ENCODE peak calls at places on chromosomes 16 and 17, in four cellular contexts. One of them, this sample, is unnamed.

GRCh38 chr17:70123193-70123592 is 46.1 kb upstream of the KCNJ2 start:
- DNase-seq in GM10248: no peak
- DNase-seq in activated CD8-positive, alpha-beta memory T cell treated with anti-CD3 and anti-CD28 coated beads for 1 hour: no peak
- DNase-seq in NCI-H1694 treated with DMSO at 0.1 percent for 48 hours: no peak
- DNase-seq in this sample: no peak

GRCh38 chr17:52106638-52107261 is 51.8 kb downstream of the CA10 start:
- DNase-seq in activated CD8-positive, alpha-beta memory T cell treated with anti-CD3 and anti-CD28 coated beads for 1 hour: peak; percentile 5
- DNase-seq in GM10248: peak; percentile 42
- DNase-seq in NCI-H1694 treated with DMSO at 0.1 percent for 48 hours: peak; percentile 56
- DNase-seq in this sample: peak; percentile 11

GRCh38 chr16:56409195-56409594 is 16.1 kb downstream of the AMFR start:
- DNase-seq in activated CD8-positive, alpha-beta memory T cell treated with anti-CD3 and anti-CD28 coated beads for 1 hour: no peak
- DNase-seq in NCI-H1694 treated with DMSO at 0.1 percent for 48 hours: no peak
- DNase-seq in GM10248: no peak
- DNase-seq in this sample: no peak

GRCh38 chr16:6804461-6804860 is 528.2 kb upstream of the RBFOX1 start:
- DNase-seq in GM10248: no peak
- DNase-seq in NCI-H1694 treated with DMSO at 0.1 percent for 48 hours: no peak
- DNase-seq in activated CD8-positive, alpha-beta memory T cell treated with anti-CD3 and anti-CD28 coated beads for 1 hour: no peak
- DNase-seq in this sample: no peak

GRCh38 chr17:978110-979093 is 1.2 kb downstream of the NXN start:
- DNase-seq in NCI-H1694 treated with DMSO at 0.1 percent for 48 hours: no peak
- DNase-seq in GM10248: no peak
- DNase-seq in activated CD8-positive, alpha-beta memory T cell treated with anti-CD3 and anti-CD28 coated beads for 1 hour: no peak
- DNase-seq in this sample: no peak

GRCh38 chr17:2282297-2282873 is 21.2 kb downstream of the SMG6 start:
- DNase-seq in NCI-H1694 treated with DMSO at 0.1 percent for 48 hours: peak; percentile 71
- DNase-seq in GM10248: peak; percentile 61
- DNase-seq in activated CD8-positive, alpha-beta memory T cell treated with anti-CD3 and anti-CD28 coated beads for 1 hour: no peak
- DNase-seq in this sample: no peak

GRCh38 chr16:1870365-1871082 is 1.4 kb downstream of the MEIOB start:
- DNase-seq in activated CD8-positive, alpha-beta memory T cell treated with anti-CD3 and anti-CD28 coated beads for 1 hour: no peak
- DNase-seq in GM10248: no peak
- DNase-seq in NCI-H1694 treated with DMSO at 0.1 percent for 48 hours: no peak
- DNase-seq in this sample: no peak

GRCh38 chr16:50354629-50355456 is 13.9 kb downstream of the BRD7 start:
- DNase-seq in GM10248: no peak
- DNase-seq in activated CD8-positive, alpha-beta memory T cell treated with anti-CD3 and anti-CD28 coated beads for 1 hour: no peak
- DNase-seq in NCI-H1694 treated with DMSO at 0.1 percent for 48 hours: peak; percentile 15
- DNase-seq in this sample: no peak

GRCh38 chr17:33968350-33969044 is 286.6 kb upstream of the CCL2 start:
- DNase-seq in GM10248: peak; percentile 56
- DNase-seq in activated CD8-positive, alpha-beta memory T cell treated with anti-CD3 and anti-CD28 coated beads for 1 hour: no peak
- DNase-seq in NCI-H1694 treated with DMSO at 0.1 percent for 48 hours: peak; percentile 94
- DNase-seq in this sample: peak; percentile 40

GRCh38 chr16:17345043-17345442 is 125.7 kb downstream of the XYLT1 start:
- DNase-seq in activated CD8-positive, alpha-beta memory T cell treated with anti-CD3 and anti-CD28 coated beads for 1 hour: no peak
- DNase-seq in NCI-H1694 treated with DMSO at 0.1 percent for 48 hours: no peak
- DNase-seq in GM10248: no peak
- DNase-seq in this sample: no peak

GRCh38 chr16:85631802-85632393 is 18.8 kb downstream of the GSE1 start:
- DNase-seq in activated CD8-positive, alpha-beta memory T cell treated with anti-CD3 and anti-CD28 coated beads for 1 hour: no peak
- DNase-seq in GM10248: no peak
- DNase-seq in NCI-H1694 treated with DMSO at 0.1 percent for 48 hours: no peak
- DNase-seq in this sample: no peak

GRCh38 chr16:78444-79145 is 570 bp downstream of the MPG start:
- DNase-seq in activated CD8-positive, alpha-beta memory T cell treated with anti-CD3 and anti-CD28 coated beads for 1 hour: no peak
- DNase-seq in GM10248: peak; percentile 62
- DNase-seq in NCI-H1694 treated with DMSO at 0.1 percent for 48 hours: no peak
- DNase-seq in this sample: peak; percentile 49

GRCh38 chr17:79506150-79506870 is 104.5 kb downstream of the RBFOX3 start:
- DNase-seq in activated CD8-positive, alpha-beta memory T cell treated with anti-CD3 and anti-CD28 coated beads for 1 hour: no peak
- DNase-seq in GM10248: no peak
- DNase-seq in NCI-H1694 treated with DMSO at 0.1 percent for 48 hours: no peak
- DNase-seq in this sample: no peak

GRCh38 chr17:39166437-39167335 is 725 bp upstream of the ARL5C start:
- DNase-seq in GM10248: no peak
- DNase-seq in NCI-H1694 treated with DMSO at 0.1 percent for 48 hours: no peak
- DNase-seq in activated CD8-positive, alpha-beta memory T cell treated with anti-CD3 and anti-CD28 coated beads for 1 hour: no peak
- DNase-seq in this sample: no peak

GRCh38 chr17:66915204-66915611 is 49.3 kb upstream of the CACNG4 start:
- DNase-seq in GM10248: no peak
- DNase-seq in NCI-H1694 treated with DMSO at 0.1 percent for 48 hours: no peak
- DNase-seq in activated CD8-positive, alpha-beta memory T cell treated with anti-CD3 and anti-CD28 coated beads for 1 hour: no peak
- DNase-seq in this sample: no peak

GRCh38 chr16:23058576-23058975 is 90.7 kb downstream of the USP31 start:
- DNase-seq in activated CD8-positive, alpha-beta memory T cell treated with anti-CD3 and anti-CD28 coated beads for 1 hour: no peak
- DNase-seq in NCI-H1694 treated with DMSO at 0.1 percent for 48 hours: no peak
- DNase-seq in GM10248: no peak
- DNase-seq in this sample: no peak

GRCh38 chr16:11355862-11356261 is 10.6 kb downstream of the RMI2 start:
- DNase-seq in activated CD8-positive, alpha-beta memory T cell treated with anti-CD3 and anti-CD28 coated beads for 1 hour: no peak
- DNase-seq in GM10248: no peak
- DNase-seq in NCI-H1694 treated with DMSO at 0.1 percent for 48 hours: no peak
- DNase-seq in this sample: no peak

GRCh38 chr16:31458073-31458834 is 1.0 kb upstream of the ARMC5 start:
- DNase-seq in activated CD8-positive, alpha-beta memory T cell treated with anti-CD3 and anti-CD28 coated beads for 1 hour: peak; percentile 28
- DNase-seq in NCI-H1694 treated with DMSO at 0.1 percent for 48 hours: no peak
- DNase-seq in GM10248: peak; percentile 62
- DNase-seq in this sample: peak; percentile 59

GRCh38 chr16:66549284-66550131 is at the start of gene TK2:
- DNase-seq in NCI-H1694 treated with DMSO at 0.1 percent for 48 hours: peak; percentile 44
- DNase-seq in GM10248: peak; percentile 81
- DNase-seq in activated CD8-positive, alpha-beta memory T cell treated with anti-CD3 and anti-CD28 coated beads for 1 hour: peak; percentile 38
- DNase-seq in this sample: peak; percentile 59